ENCODE peak calls at places on chromosomes 11 and 22, in seven cellular contexts. J is OCI-LY7; G is A549; D is CD8-positive, alpha-beta T cell; Q is spleen; I is uterus; E is heart right ventricle. R is an unnamed sample.
A peak's percentile ranks its signal among the peaks of the same experiment; 100 is the strongest.

GRCh38 chr11:39807904-39808303 is 1651.5 kb downstream of the LRRC4C start:
- DNase-seq in J (no peak), G (no peak), D (no peak), Q (no peak), I (no peak), E (no peak), R (no peak)

GRCh38 chr22:49014227-49015201 is 813.2 kb downstream of the BRD1 start:
- DNase-seq in J (no peak), G (no peak), D (no peak), Q (no peak), I (no peak), E (no peak), R (peak; percentile 79)

GRCh38 chr11:108672113-108672512 is 7.2 kb downstream of the DDX10 start:
- DNase-seq in J (no peak), G (no peak), D (no peak), Q (no peak), I (no peak), E (no peak), R (no peak)

GRCh38 chr11:64711138-64711943 is 11.7 kb downstream of the NRXN2 start:
- DNase-seq in J (no peak), G (no peak), D (no peak), Q (no peak), I (no peak), E (no peak), R (no peak)

GRCh38 chr11:108302121-108302785 is 79.4 kb downstream of the ATM start:
- DNase-seq in J (no peak), G (no peak), D (no peak), Q (no peak), I (no peak), E (no peak), R (no peak)

GRCh38 chr11:134668796-134669195 is 256.8 kb upstream of the B3GAT1 start:
- DNase-seq in J (no peak), G (no peak), D (no peak), Q (no peak), I (no peak), E (no peak), R (no peak)

GRCh38 chr11:126163074-126163700 is 48.3 kb downstream of the RPUSD4 start:
- DNase-seq in J (no peak), G (peak; percentile 6), D (no peak), Q (peak; percentile 67), I (peak; percentile 93), E (no peak), R (no peak)

GRCh38 chr11:117815262-117815803 is 9.2 kb downstream of the FXYD2 start:
- DNase-seq in J (peak; percentile 83), G (no peak), D (peak; percentile 44), Q (peak; percentile 94), I (no peak), E (peak; percentile 40), R (no peak)

GRCh38 chr11:13902456-13902855 is 60.1 kb upstream of the SPON1 start:
- DNase-seq in J (no peak), G (no peak), D (no peak), Q (no peak), I (no peak), E (peak; percentile 11), R (no peak)

GRCh38 chr11:71452354-71453020 is 516 bp upstream of the NADSYN1 start:
- DNase-seq in J (peak; percentile 70), G (no peak), D (peak; percentile 23), Q (peak; percentile 91), I (peak; percentile 52), E (peak; percentile 34), R (peak; percentile 84)

GRCh38 chr11:27718853-27719574 is 18.8 kb upstream of the BDNF start:
- DNase-seq in J (no peak), G (peak; percentile 64), D (no peak), Q (no peak), I (no peak), E (peak; percentile 32), R (no peak)

GRCh38 chr11:73950869-73951710 is at the start of gene DNAJB13:
- DNase-seq in J (peak; percentile 63), G (peak; percentile 67), D (no peak), Q (no peak), I (peak; percentile 25), E (no peak), R (no peak)

GRCh38 chr11:76700177-76701100 is 29.9 kb upstream of the LRRC32 start:
- DNase-seq in J (no peak), G (peak; percentile 64), D (no peak), Q (peak; percentile 49), I (peak; percentile 82), E (no peak), R (no peak)

GRCh38 chr11:87780068-87780413 is 395.2 kb downstream of the RAB38 start:
- DNase-seq in J (no peak), G (no peak), D (no peak), Q (no peak), I (no peak), E (no peak), R (no peak)

GRCh38 chr11:65417702-65418430 is 4.7 kb upstream of the NEAT1 start:
- DNase-seq in J (peak; percentile 56), G (no peak), D (no peak), Q (peak; percentile 93), I (peak; percentile 81), E (peak; percentile 65), R (peak; percentile 84)

GRCh38 chr22:36893262-36893661 is 20.2 kb upstream of the CSF2RB start:
- DNase-seq in J (no peak), G (no peak), D (no peak), Q (no peak), I (no peak), E (no peak), R (no peak)
- H3K4me1 ChIP-seq in J (no peaks in the 10 kb centered on the region), G (no peaks in the 10 kb centered on the region), D (no peaks in the 10 kb centered on the region), Q (no peaks in the 10 kb centered on the region), I (no peaks in the 10 kb centered on the region), E (no peaks in the 10 kb centered on the region), R (no peaks in the 10 kb centered on the region)

DNA sequence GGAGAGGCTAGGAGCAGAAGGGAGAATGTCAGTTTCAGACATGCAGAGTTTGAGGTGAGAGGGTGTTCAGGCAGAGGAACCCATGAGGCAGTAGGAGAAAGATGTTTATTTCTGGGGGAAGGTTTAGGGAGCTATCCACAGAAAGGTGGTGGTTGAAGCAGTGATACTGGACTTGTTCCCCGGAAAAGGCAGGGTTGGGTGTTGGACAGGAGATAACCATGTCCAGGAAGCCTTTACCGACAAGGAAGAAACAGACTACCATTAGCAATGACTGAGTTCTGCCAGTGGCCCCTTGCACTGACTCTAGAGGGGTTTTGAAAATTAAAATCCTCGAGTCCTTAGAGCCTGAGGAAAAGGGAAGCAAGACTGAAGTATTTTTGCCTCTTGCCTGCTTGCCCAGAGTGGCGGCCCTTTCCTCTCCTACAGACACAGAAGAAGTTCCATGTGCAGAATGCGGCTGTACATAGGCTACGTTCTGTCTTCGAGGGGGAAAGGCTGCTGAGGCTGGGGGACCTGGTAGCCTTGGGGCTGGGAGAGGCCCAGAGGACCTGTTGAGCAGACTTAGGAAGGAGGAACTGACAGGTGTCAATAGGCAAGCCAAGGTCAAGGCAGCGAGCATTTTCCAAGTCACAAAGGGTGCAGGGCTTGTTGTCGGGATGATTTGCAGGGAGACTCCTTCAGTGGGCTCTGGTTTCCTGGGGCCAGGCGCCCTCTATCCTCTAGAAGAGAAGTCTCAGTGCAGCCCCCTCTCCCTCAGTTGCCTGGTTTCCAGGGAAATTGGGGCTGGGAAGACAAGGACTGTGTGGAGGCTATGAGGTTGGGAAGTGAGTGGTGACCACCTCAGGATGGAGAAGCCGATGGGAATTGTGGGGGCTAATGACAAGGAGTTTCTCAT is 146.7 kb downstream of the LDLRAD3 start:
- DNase-seq in J (no peak), G (no peak), D (no peak), Q (no peak), I (no peak), E (no peak), R (no peak)
- H3K27ac ChIP-seq in J (no peak overlapping the region), G (no peak overlapping the region), D (no peak overlapping the region), Q (no peak overlapping the region), I (no peak overlapping the region), E (no peak overlapping the region), R (no peak overlapping the region)

GRCh38 chr22:39937881-39938280 is 22.3 kb upstream of the TMA7B start:
- DNase-seq in J (no peak), G (no peak), D (no peak), Q (no peak), I (no peak), E (no peak), R (no peak)
- H3K4me1 ChIP-seq in J (peaks cover 39% of the 10 kb centered on the region), G (no peaks in the 10 kb centered on the region), D (peaks cover 98% of the 10 kb centered on the region), Q (peaks cover 89% of the 10 kb centered on the region), I (no peaks in the 10 kb centered on the region), E (no peaks in the 10 kb centered on the region), R (no peaks in the 10 kb centered on the region)

DNA sequence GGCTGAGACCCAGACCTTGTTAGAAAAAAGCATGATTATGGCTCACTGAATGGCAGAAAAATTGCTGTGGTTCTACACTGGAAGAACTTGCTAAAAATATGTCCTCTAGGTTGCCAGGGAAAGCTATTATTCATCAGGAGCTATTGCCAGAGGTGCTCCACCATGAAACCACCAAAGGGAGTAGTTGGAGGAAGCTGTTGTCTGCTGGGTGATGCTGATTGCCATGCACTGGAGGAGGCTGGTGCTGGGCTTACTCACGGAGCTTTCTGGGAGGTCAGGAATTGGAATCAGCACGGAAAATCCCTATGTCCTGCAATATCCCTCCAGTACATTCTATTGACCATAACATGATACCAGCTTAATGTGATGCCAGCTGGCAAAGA is 199.6 kb upstream of the ZBED5 start:
- DNase-seq in J (no peak), G (no peak), D (no peak), Q (no peak), I (no peak), E (no peak), R (no peak)
- H3K27ac ChIP-seq in J (no peak overlapping the region), G (no peak overlapping the region), D (no peak overlapping the region), Q (no peak overlapping the region), I (no peak overlapping the region), E (no peak overlapping the region), R (no peak overlapping the region)

DNA sequence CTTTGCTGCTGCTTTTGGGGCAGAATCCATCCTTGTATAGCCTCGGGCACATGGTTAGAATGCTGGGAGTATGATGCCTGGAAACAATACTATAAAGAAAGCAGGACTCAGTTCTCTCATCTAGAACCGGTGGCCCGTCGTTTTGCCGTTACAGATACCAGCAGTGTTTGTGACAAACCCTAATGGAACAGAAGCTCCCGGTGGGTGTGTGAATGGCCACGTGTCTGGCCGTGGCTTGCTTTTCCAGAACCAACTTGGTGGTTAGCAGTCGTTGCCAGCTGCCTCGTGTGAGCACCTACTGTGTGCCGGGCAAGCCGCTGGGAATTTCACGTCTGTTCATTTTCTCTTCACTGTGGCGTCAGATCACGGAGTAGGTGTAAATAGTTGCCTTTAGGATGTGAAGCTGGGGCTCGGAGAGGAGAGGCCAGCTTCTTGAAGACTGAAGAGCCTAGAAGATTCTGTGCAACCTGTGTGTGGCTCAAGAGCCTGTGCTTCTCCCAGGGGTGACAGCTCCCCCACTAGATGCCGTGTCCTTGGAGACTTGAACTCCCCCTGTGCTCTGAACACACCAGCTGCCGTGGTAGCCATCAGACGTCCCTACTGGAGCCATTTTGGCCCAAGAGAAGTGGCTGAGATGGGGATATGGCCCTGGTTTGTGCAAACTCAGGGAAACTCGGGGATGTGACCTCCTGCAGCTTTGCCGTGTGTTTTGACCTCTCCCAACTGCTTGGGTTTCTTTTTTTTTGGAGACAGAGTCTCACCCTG is 57.5 kb upstream of the PPARA start:
- DNase-seq in J (no peak), G (no peak), D (no peak), Q (peak; percentile 44), I (no peak), E (peak; percentile 18), R (no peak)
- H3K4me1 ChIP-seq in J (no peaks in the 10 kb centered on the region), G (peaks cover 77% of the 10 kb centered on the region), D (no peaks in the 10 kb centered on the region), Q (peaks cover 95% of the 10 kb centered on the region), I (peaks cover 42% of the 10 kb centered on the region), E (peaks cover 93% of the 10 kb centered on the region), R (peaks cover 19% of the 10 kb centered on the region)

GRCh38 chr11:67345247-67345948 is 7.9 kb downstream of the POLD4 start:
- DNase-seq in J (no peak), G (no peak), D (no peak), Q (no peak), I (no peak), E (no peak), R (no peak)
- H3K27ac ChIP-seq in J (no peak overlapping the region), G (peak overlapping the region; percentile 82), D (no peak overlapping the region), Q (peak overlapping the region; percentile 79), I (no peak overlapping the region), E (no peak overlapping the region), R (no peak overlapping the region)

R was measured in tibial artery.